ENCODE peak calls at places on chromosomes 12 and 14, in eight cellular contexts. One of them, this sample, is unnamed. For H4K20me1, the result is how much of the 10 kb centered on the place peaks cover.

GRCh38 chr14:105107781-105108515 is 42.7 kb upstream of the GPR132 start:
- DNase-seq in fibroblast of lung: no peak
- DNase-seq in HCT116: no peak
- DNase-seq in K562: no peak
- DNase-seq in HepG2: no peak
- DNase-seq in PC-3: no peak
- DNase-seq in GM23338: no peak
- DNase-seq in SK-N-SH: no peak
- DNase-seq in this sample: no peak

GRCh38 chr12:101619026-101619827 is 24.5 kb downstream of the MYBPC1 start:
- DNase-seq in HCT116: no peak
- DNase-seq in PC-3: no peak
- DNase-seq in fibroblast of lung: no peak
- DNase-seq in HepG2: no peak
- DNase-seq in GM23338: no peak
- DNase-seq in SK-N-SH: no peak
- DNase-seq in K562: no peak
- DNase-seq in this sample: no peak

GRCh38 chr14:50619569-50620141 is 48.5 kb downstream of the SAV1 start:
- DNase-seq in HepG2: peak
- DNase-seq in HCT116: peak
- DNase-seq in fibroblast of lung: peak
- DNase-seq in SK-N-SH: peak
- DNase-seq in PC-3: peak
- DNase-seq in GM23338: peak
- DNase-seq in K562: no peak
- DNase-seq in this sample: peak

GRCh38 chr14:72521045-72521444 is 372.9 kb downstream of the DPF3 start:
- DNase-seq in HepG2: no peak
- DNase-seq in fibroblast of lung: no peak
- DNase-seq in SK-N-SH: no peak
- DNase-seq in HCT116: no peak
- DNase-seq in K562: no peak
- DNase-seq in PC-3: peak
- DNase-seq in GM23338: no peak
- DNase-seq in this sample: no peak

GRCh38 chr12:34398366-34398705 is 376.0 kb downstream of the ALG10 start:
- DNase-seq in HepG2: no peak
- DNase-seq in fibroblast of lung: no peak
- DNase-seq in SK-N-SH: peak
- DNase-seq in PC-3: no peak
- DNase-seq in GM23338: no peak
- DNase-seq in K562: peak
- DNase-seq in HCT116: no peak
- DNase-seq in this sample: no peak

GRCh38 chr12:110533607-110534006 is 31.5 kb downstream of the RAD9B start:
- DNase-seq in GM23338: peak
- DNase-seq in PC-3: peak
- DNase-seq in K562: no peak
- DNase-seq in HCT116: no peak
- DNase-seq in SK-N-SH: no peak
- DNase-seq in fibroblast of lung: peak
- DNase-seq in HepG2: peak
- DNase-seq in this sample: no peak

GRCh38 chr12:128180166-128180565 is 86.8 kb upstream of the TMEM132C start:
- DNase-seq in PC-3: no peak
- DNase-seq in HepG2: no peak
- DNase-seq in fibroblast of lung: no peak
- DNase-seq in SK-N-SH: no peak
- DNase-seq in HCT116: no peak
- DNase-seq in GM23338: no peak
- DNase-seq in K562: no peak
- DNase-seq in this sample: peak

GRCh38 chr12:6375269-6376078 is at the start of gene SCNN1A:
- DNase-seq in fibroblast of lung: no peak
- DNase-seq in PC-3: no peak
- DNase-seq in HCT116: no peak
- DNase-seq in K562: no peak
- DNase-seq in HepG2: no peak
- DNase-seq in SK-N-SH: no peak
- DNase-seq in GM23338: peak
- DNase-seq in this sample: no peak

GRCh38 chr14:90540437-90540836 is 143.6 kb downstream of the CALM1 start:
- DNase-seq in PC-3: peak
- DNase-seq in GM23338: no peak
- DNase-seq in K562: no peak
- DNase-seq in SK-N-SH: no peak
- DNase-seq in fibroblast of lung: no peak
- DNase-seq in HCT116: no peak
- DNase-seq in HepG2: no peak
- DNase-seq in this sample: no peak

GRCh38 chr14:99758121-99758871 is 34.9 kb upstream of the EML1 start:
- DNase-seq in PC-3: peak
- DNase-seq in fibroblast of lung: peak
- DNase-seq in HCT116: no peak
- DNase-seq in GM23338: peak
- DNase-seq in SK-N-SH: no peak
- DNase-seq in K562: no peak
- DNase-seq in HepG2: no peak
- DNase-seq in this sample: no peak

GRCh38 chr14:22099942-22100763 is 426.5 kb upstream of the OR4E1 start:
- DNase-seq in SK-N-SH: peak
- DNase-seq in fibroblast of lung: peak
- DNase-seq in K562: peak
- DNase-seq in PC-3: peak
- DNase-seq in HepG2: peak
- DNase-seq in HCT116: peak
- DNase-seq in GM23338: peak
- DNase-seq in this sample: peak

GRCh38 chr12:33439587-33440011 is at the start of gene SYT10:
- DNase-seq in GM23338: peak
- DNase-seq in fibroblast of lung: no peak
- DNase-seq in PC-3: no peak
- DNase-seq in SK-N-SH: peak
- DNase-seq in HepG2: no peak
- DNase-seq in K562: peak
- DNase-seq in HCT116: no peak
- DNase-seq in this sample: no peak

GRCh38 chr12:68497702-68498101 is 113.0 kb upstream of the RAP1B start:
- DNase-seq in HepG2: no peak
- DNase-seq in fibroblast of lung: peak
- DNase-seq in GM23338: no peak
- DNase-seq in K562: no peak
- DNase-seq in PC-3: peak
- DNase-seq in SK-N-SH: no peak
- DNase-seq in HCT116: peak
- DNase-seq in this sample: no peak

GRCh38 chr14:61567838-61568571 is 127.3 kb upstream of the HIF1A start:
- DNase-seq in PC-3: no peak
- DNase-seq in GM23338: peak
- DNase-seq in K562: no peak
- DNase-seq in HCT116: no peak
- DNase-seq in SK-N-SH: no peak
- DNase-seq in fibroblast of lung: no peak
- DNase-seq in HepG2: no peak
- DNase-seq in this sample: peak

GRCh38 chr12:31006416-31007152 is 67.1 kb upstream of the DDX11 start:
- DNase-seq in fibroblast of lung: no peak
- DNase-seq in PC-3: no peak
- DNase-seq in HCT116: no peak
- DNase-seq in K562: no peak
- DNase-seq in SK-N-SH: no peak
- DNase-seq in HepG2: no peak
- DNase-seq in GM23338: no peak
- DNase-seq in this sample: no peak

GRCh38 chr14:56412453-56413434 is 166.9 kb upstream of the TMEM260 start:
- DNase-seq in fibroblast of lung: no peak
- DNase-seq in HCT116: no peak
- DNase-seq in PC-3: no peak
- DNase-seq in GM23338: no peak
- DNase-seq in SK-N-SH: no peak
- DNase-seq in HepG2: no peak
- DNase-seq in K562: no peak
- DNase-seq in this sample: no peak

GRCh38 chr14:81459912-81460311 is 59.8 kb upstream of the STON2 start:
- DNase-seq in HepG2: no peak
- DNase-seq in fibroblast of lung: no peak
- DNase-seq in K562: no peak
- DNase-seq in GM23338: no peak
- DNase-seq in SK-N-SH: no peak
- DNase-seq in HCT116: no peak
- DNase-seq in PC-3: no peak
- DNase-seq in this sample: no peak

GRCh38 chr12:6281081-6281809 is 29.2 kb upstream of the PLEKHG6 start:
- DNase-seq in HepG2: no peak
- DNase-seq in HCT116: no peak
- DNase-seq in GM23338: no peak
- DNase-seq in PC-3: no peak
- DNase-seq in SK-N-SH: no peak
- DNase-seq in K562: no peak
- DNase-seq in fibroblast of lung: no peak
- DNase-seq in this sample: no peak

GRCh38 chr14:90969493-90970166 is 90.8 kb downstream of the RPS6KA5 start:
- DNase-seq in HepG2: no peak
- DNase-seq in GM23338: no peak
- DNase-seq in PC-3: no peak
- DNase-seq in fibroblast of lung: peak
- DNase-seq in SK-N-SH: no peak
- DNase-seq in K562: no peak
- DNase-seq in HCT116: peak
- DNase-seq in this sample: no peak

GRCh38 chr12:27711312-27711682 is 665 bp downstream of the MRPS35 start:
- DNase-seq in K562: peak
- DNase-seq in fibroblast of lung: no peak
- DNase-seq in PC-3: peak
- DNase-seq in SK-N-SH: no peak
- DNase-seq in GM23338: peak
- DNase-seq in HCT116: no peak
- DNase-seq in HepG2: no peak
- DNase-seq in this sample: peak

GRCh38 chr14:91439345-91439744 is 21.7 kb upstream of the CCDC88C start:
- DNase-seq in SK-N-SH: no peak
- DNase-seq in PC-3: no peak
- DNase-seq in K562: no peak
- DNase-seq in HCT116: no peak
- DNase-seq in GM23338: no peak
- DNase-seq in fibroblast of lung: no peak
- DNase-seq in HepG2: no peak
- DNase-seq in this sample: no peak

GRCh38 chr14:55609681-55610080 is 29.7 kb downstream of the KTN1 start:
- DNase-seq in GM23338: peak
- DNase-seq in PC-3: peak
- DNase-seq in HCT116: no peak
- DNase-seq in K562: no peak
- DNase-seq in fibroblast of lung: peak
- DNase-seq in SK-N-SH: no peak
- DNase-seq in HepG2: peak
- DNase-seq in this sample: no peak

GRCh38 chr14:77752266-77752665 is 8.7 kb downstream of the SNW1 start:
- DNase-seq in fibroblast of lung: no peak
- DNase-seq in HepG2: no peak
- DNase-seq in PC-3: no peak
- DNase-seq in K562: no peak
- DNase-seq in SK-N-SH: no peak
- DNase-seq in GM23338: no peak
- DNase-seq in HCT116: no peak
- DNase-seq in this sample: no peak
- H4K20me1 ChIP-seq in fibroblast of lung: under half
- H4K20me1 ChIP-seq in HepG2: under half
- H4K20me1 ChIP-seq in PC-3: under half
- H4K20me1 ChIP-seq in K562: under half
- H4K20me1 ChIP-seq in SK-N-SH: under half
- H4K20me1 ChIP-seq in GM23338: under half
- H4K20me1 ChIP-seq in HCT116: under half
- H4K20me1 ChIP-seq in this sample: under half

GRCh38 chr12:52539821-52540173 is 13.1 kb downstream of the KRT71 start:
- DNase-seq in SK-N-SH: no peak
- DNase-seq in HepG2: no peak
- DNase-seq in GM23338: no peak
- DNase-seq in K562: no peak
- DNase-seq in HCT116: no peak
- DNase-seq in fibroblast of lung: no peak
- DNase-seq in PC-3: no peak
- DNase-seq in this sample: no peak
- H4K20me1 ChIP-seq in SK-N-SH: under half
- H4K20me1 ChIP-seq in HepG2: under half
- H4K20me1 ChIP-seq in GM23338: under half
- H4K20me1 ChIP-seq in K562: under half
- H4K20me1 ChIP-seq in HCT116: under half
- H4K20me1 ChIP-seq in fibroblast of lung: under half
- H4K20me1 ChIP-seq in PC-3: under half
- H4K20me1 ChIP-seq in this sample: under half

DNA sequence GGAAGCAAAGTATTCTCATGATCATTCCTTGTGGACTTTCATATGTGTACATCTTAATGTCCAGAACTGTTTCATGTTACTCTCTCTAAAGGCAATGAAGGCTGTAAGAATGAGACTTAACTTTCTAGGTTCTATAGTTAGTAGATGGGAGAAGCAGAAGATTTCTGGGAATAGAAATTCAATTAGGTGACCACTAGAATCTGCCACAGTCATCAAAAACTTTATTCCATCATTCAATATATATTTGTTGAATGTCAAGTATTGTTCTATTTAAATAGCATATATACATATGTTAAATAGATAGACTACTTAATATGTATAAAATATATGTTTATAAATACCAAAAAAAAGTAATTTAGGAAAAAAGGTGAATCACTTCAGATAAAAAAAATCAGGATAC is 972.9 kb downstream of the SLC6A15 start:
- DNase-seq in HepG2: no peak
- DNase-seq in GM23338: no peak
- DNase-seq in SK-N-SH: no peak
- DNase-seq in fibroblast of lung: no peak
- DNase-seq in K562: no peak
- DNase-seq in PC-3: no peak
- DNase-seq in HCT116: no peak
- DNase-seq in this sample: no peak
- H4K20me1 ChIP-seq in HepG2: under half
- H4K20me1 ChIP-seq in GM23338: under half
- H4K20me1 ChIP-seq in SK-N-SH: under half
- H4K20me1 ChIP-seq in fibroblast of lung: under half
- H4K20me1 ChIP-seq in K562: under half
- H4K20me1 ChIP-seq in PC-3: under half
- H4K20me1 ChIP-seq in HCT116: under half
- H4K20me1 ChIP-seq in this sample: under half

DNA sequence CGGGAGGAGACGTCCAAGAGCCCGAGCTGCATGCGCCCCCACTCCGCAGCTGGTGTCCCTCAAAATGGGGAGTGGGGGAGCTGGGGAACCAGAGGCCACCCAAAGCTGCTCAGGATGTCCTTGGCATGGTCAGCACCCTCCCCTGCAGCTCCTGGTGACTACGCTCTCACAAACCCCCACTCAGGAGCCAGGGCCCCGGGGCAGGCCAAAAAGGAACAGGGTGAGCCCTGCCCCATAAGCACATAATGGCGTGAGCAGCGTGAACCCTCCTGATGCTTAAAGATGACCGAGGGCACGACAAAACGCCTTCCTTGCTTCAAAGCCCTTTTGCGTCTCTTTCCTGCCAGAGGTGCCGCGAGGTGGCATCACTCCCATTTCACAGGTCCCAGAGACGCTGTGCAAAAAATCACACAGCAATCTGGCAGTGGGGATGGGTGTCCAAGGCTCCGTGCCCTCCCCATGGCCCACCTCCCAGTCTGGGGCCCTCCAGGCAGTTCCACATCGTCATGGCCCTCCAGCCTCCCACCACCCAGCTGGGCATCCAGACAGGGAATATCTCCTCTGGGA is 13.5 kb downstream of the NCOR2 start:
- DNase-seq in fibroblast of lung: no peak
- DNase-seq in SK-N-SH: no peak
- DNase-seq in HCT116: no peak
- DNase-seq in HepG2: no peak
- DNase-seq in K562: no peak
- DNase-seq in GM23338: no peak
- DNase-seq in PC-3: no peak
- DNase-seq in this sample: no peak
- H4K20me1 ChIP-seq in fibroblast of lung: under half
- H4K20me1 ChIP-seq in SK-N-SH: half or more
- H4K20me1 ChIP-seq in HCT116: under half
- H4K20me1 ChIP-seq in HepG2: under half
- H4K20me1 ChIP-seq in K562: under half
- H4K20me1 ChIP-seq in GM23338: half or more
- H4K20me1 ChIP-seq in PC-3: under half
- H4K20me1 ChIP-seq in this sample: under half